ENCODE peak calls at places on chromosomes 16 and 17, in five cellular contexts. One of them, this sample, is unnamed.

GRCh38 chr16:68379472-68380347 is 68.6 kb downstream of the SMPD3 start:
- DNase-seq in testis: no peak
- DNase-seq in cardiac muscle cell: no peak
- DNase-seq in lower leg skin: no peak
- DNase-seq in MM.1S: no peak
- DNase-seq in this sample: peak; percentile 95

GRCh38 chr16:4323845-4324478 is 8.1 kb downstream of the GLIS2 start:
- DNase-seq in testis: peak; percentile 63
- DNase-seq in cardiac muscle cell: peak; percentile 77
- DNase-seq in lower leg skin: no peak
- DNase-seq in MM.1S: no peak
- DNase-seq in this sample: no peak

GRCh38 chr16:67608367-67608766 is 36.6 kb upstream of the CARMIL2 start:
- DNase-seq in testis: no peak
- DNase-seq in cardiac muscle cell: no peak
- DNase-seq in lower leg skin: no peak
- DNase-seq in MM.1S: no peak
- DNase-seq in this sample: no peak

GRCh38 chr17:80678621-80679020 is 134.0 kb downstream of the RPTOR start:
- DNase-seq in testis: no peak
- DNase-seq in cardiac muscle cell: peak; percentile 56
- DNase-seq in lower leg skin: no peak
- DNase-seq in MM.1S: no peak
- DNase-seq in this sample: no peak

GRCh38 chr17:2695961-2696760 is 15.4 kb downstream of the CLUH start:
- DNase-seq in testis: peak; percentile 12
- DNase-seq in cardiac muscle cell: no peak
- DNase-seq in lower leg skin: no peak
- DNase-seq in MM.1S: no peak
- DNase-seq in this sample: no peak

GRCh38 chr17:83182620-83183063 is 103.2 kb downstream of the METRNL start:
- DNase-seq in testis: peak; percentile 59
- DNase-seq in cardiac muscle cell: no peak
- DNase-seq in lower leg skin: peak; percentile 83
- DNase-seq in MM.1S: no peak
- DNase-seq in this sample: no peak

GRCh38 chr17:39939031-39939430 is 11.5 kb downstream of the LRRC3C start:
- DNase-seq in testis: no peak
- DNase-seq in cardiac muscle cell: no peak
- DNase-seq in lower leg skin: no peak
- DNase-seq in MM.1S: no peak
- DNase-seq in this sample: no peak

GRCh38 chr17:36600936-36601302 is 464 bp upstream of the MRM1 start:
- DNase-seq in testis: peak; percentile 25
- DNase-seq in cardiac muscle cell: no peak
- DNase-seq in lower leg skin: no peak
- DNase-seq in MM.1S: peak; percentile 15
- DNase-seq in this sample: peak; percentile 29

GRCh38 chr16:65531475-65531874 is 409.6 kb upstream of the CDH11 start:
- DNase-seq in testis: no peak
- DNase-seq in cardiac muscle cell: no peak
- DNase-seq in lower leg skin: no peak
- DNase-seq in MM.1S: no peak
- DNase-seq in this sample: no peak

GRCh38 chr17:79482719-79483118 is 128.1 kb downstream of the RBFOX3 start:
- DNase-seq in testis: no peak
- DNase-seq in cardiac muscle cell: no peak
- DNase-seq in lower leg skin: no peak
- DNase-seq in MM.1S: no peak
- DNase-seq in this sample: no peak

GRCh38 chr17:79800325-79801155 is 3.7 kb upstream of the CBX8 start:
- DNase-seq in testis: no peak
- DNase-seq in cardiac muscle cell: peak; percentile 63
- DNase-seq in lower leg skin: no peak
- DNase-seq in MM.1S: no peak
- DNase-seq in this sample: peak; percentile 62

GRCh38 chr16:13953501-13953900 is 33.5 kb downstream of the ERCC4 start:
- DNase-seq in testis: no peak
- DNase-seq in cardiac muscle cell: no peak
- DNase-seq in lower leg skin: no peak
- DNase-seq in MM.1S: no peak
- DNase-seq in this sample: no peak

GRCh38 chr17:73304438-73304837 is 7.4 kb downstream of the CDC42EP4 start:
- DNase-seq in testis: no peak
- DNase-seq in cardiac muscle cell: no peak
- DNase-seq in lower leg skin: no peak
- DNase-seq in MM.1S: no peak
- DNase-seq in this sample: no peak

GRCh38 chr17:64262422-64263260 is at the start of gene TEX2:
- DNase-seq in testis: peak; percentile 50
- DNase-seq in cardiac muscle cell: peak; percentile 20
- DNase-seq in lower leg skin: peak; percentile 43
- DNase-seq in MM.1S: peak; percentile 56
- DNase-seq in this sample: peak; percentile 45

GRCh38 chr16:10762336-10762995 is 18.8 kb downstream of the NUBP1 start:
- DNase-seq in testis: peak; percentile 22
- DNase-seq in cardiac muscle cell: no peak
- DNase-seq in lower leg skin: no peak
- DNase-seq in MM.1S: no peak
- DNase-seq in this sample: no peak

GRCh38 chr17:15403276-15403939 is 62.0 kb upstream of the TEKT3 start:
- DNase-seq in testis: no peak
- DNase-seq in cardiac muscle cell: no peak
- DNase-seq in lower leg skin: no peak
- DNase-seq in MM.1S: no peak
- DNase-seq in this sample: no peak

GRCh38 chr16:67664258-67664657 is 2.3 kb downstream of the ENKD1 start:
- DNase-seq in testis: no peak
- DNase-seq in cardiac muscle cell: no peak
- DNase-seq in lower leg skin: no peak
- DNase-seq in MM.1S: no peak
- DNase-seq in this sample: no peak

DNA sequence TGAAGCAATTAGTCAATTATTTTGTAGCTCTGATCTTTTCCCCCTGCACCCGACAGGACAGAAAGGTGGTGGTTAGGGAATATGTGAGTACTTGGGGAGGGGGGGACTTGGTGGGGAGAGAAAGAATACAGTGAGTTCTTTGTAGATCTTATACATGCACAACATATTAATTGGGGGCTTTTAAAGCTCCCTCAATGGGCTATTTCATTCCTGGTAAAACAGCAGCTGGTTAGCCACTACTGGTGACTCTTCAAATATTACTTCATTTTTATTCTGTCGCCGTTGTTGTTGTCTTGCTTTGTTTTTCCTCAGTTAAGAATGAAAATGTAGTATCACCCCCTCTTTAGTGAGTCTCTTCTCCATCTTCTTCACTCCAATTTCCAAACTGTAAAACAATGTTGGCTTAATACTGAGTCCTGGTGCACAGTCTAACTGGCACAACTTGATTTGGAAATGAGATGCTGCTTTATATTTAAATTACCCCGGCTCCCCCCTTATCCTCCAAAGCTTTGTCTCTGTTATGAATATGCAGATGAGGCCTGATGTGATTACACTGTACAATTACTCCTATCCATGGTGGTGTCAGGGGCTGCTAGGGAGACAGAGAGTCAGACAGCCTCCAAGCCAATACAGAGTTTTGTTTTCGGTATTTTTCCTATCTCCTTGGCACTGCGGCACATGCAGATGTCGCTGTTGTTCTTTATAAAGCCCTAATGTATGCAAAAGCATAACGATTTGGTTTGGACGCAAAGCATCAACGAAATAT is 256.8 kb upstream of the PMFBP1 start:
- DNase-seq in testis: no peak
- DNase-seq in cardiac muscle cell: no peak
- DNase-seq in lower leg skin: no peak
- DNase-seq in MM.1S: no peak
- DNase-seq in this sample: no peak
- H3K4me3 ChIP-seq in testis: no peak overlapping the region
- H3K4me3 ChIP-seq in cardiac muscle cell: no peak overlapping the region
- H3K4me3 ChIP-seq in lower leg skin: no peak overlapping the region
- H3K4me3 ChIP-seq in MM.1S: no peak overlapping the region
- H3K4me3 ChIP-seq in this sample: no peak overlapping the region

GRCh38 chr16:86565644-86566511 is 751 bp upstream of the FOXC2 start:
- DNase-seq in testis: no peak
- DNase-seq in cardiac muscle cell: no peak
- DNase-seq in lower leg skin: no peak
- DNase-seq in MM.1S: no peak
- DNase-seq in this sample: no peak

GRCh38 chr16:86567701-86568571 is 1.3 kb downstream of the FOXC2 start:
- DNase-seq in testis: no peak
- DNase-seq in cardiac muscle cell: peak; percentile 62
- DNase-seq in lower leg skin: no peak
- DNase-seq in MM.1S: no peak
- DNase-seq in this sample: no peak

GRCh38 chr16:86568677-86569623 is 2.3 kb downstream of the FOXC2 start:
- DNase-seq in testis: no peak
- DNase-seq in cardiac muscle cell: no peak
- DNase-seq in lower leg skin: no peak
- DNase-seq in MM.1S: no peak
- DNase-seq in this sample: no peak

GRCh38 chr16:86566601-86566965 is at the start of gene FOXC2:
- DNase-seq in testis: peak; percentile 91
- DNase-seq in cardiac muscle cell: peak; percentile 95
- DNase-seq in lower leg skin: peak; percentile 63
- DNase-seq in MM.1S: no peak
- DNase-seq in this sample: no peak

GRCh38 chr16:86566966-86567700 is 504 bp downstream of the FOXC2 start:
- DNase-seq in testis: no peak
- DNase-seq in cardiac muscle cell: peak; percentile 65
- DNase-seq in lower leg skin: no peak
- DNase-seq in MM.1S: no peak
- DNase-seq in this sample: no peak
- H3K4me3 ChIP-seq in testis: peak overlapping the region; percentile 54
- H3K4me3 ChIP-seq in cardiac muscle cell: peak overlapping the region; percentile 76
- H3K4me3 ChIP-seq in lower leg skin: no peak overlapping the region
- H3K4me3 ChIP-seq in MM.1S: no peak overlapping the region
- H3K4me3 ChIP-seq in this sample: no peak overlapping the region

GRCh38 chr16:83011101-83011720 is 384.4 kb downstream of the CDH13 start:
- DNase-seq in testis: no peak
- DNase-seq in cardiac muscle cell: no peak
- DNase-seq in lower leg skin: no peak
- DNase-seq in MM.1S: no peak
- DNase-seq in this sample: no peak

GRCh38 chr16:83015871-83016270 is 389.1 kb downstream of the CDH13 start:
- DNase-seq in testis: no peak
- DNase-seq in cardiac muscle cell: no peak
- DNase-seq in lower leg skin: no peak
- DNase-seq in MM.1S: no peak
- DNase-seq in this sample: no peak

GRCh38 chr16:83013071-83013470 is 386.3 kb downstream of the CDH13 start:
- DNase-seq in testis: no peak
- DNase-seq in cardiac muscle cell: no peak
- DNase-seq in lower leg skin: no peak
- DNase-seq in MM.1S: no peak
- DNase-seq in this sample: no peak

GRCh38 chr16:83011939-83012338 is 385.2 kb downstream of the CDH13 start:
- DNase-seq in testis: no peak
- DNase-seq in cardiac muscle cell: no peak
- DNase-seq in lower leg skin: no peak
- DNase-seq in MM.1S: no peak
- DNase-seq in this sample: no peak
- H3K4me3 ChIP-seq in testis: no peak overlapping the region
- H3K4me3 ChIP-seq in cardiac muscle cell: no peak overlapping the region
- H3K4me3 ChIP-seq in lower leg skin: no peak overlapping the region
- H3K4me3 ChIP-seq in MM.1S: no peak overlapping the region
- H3K4me3 ChIP-seq in this sample: no peak overlapping the region

GRCh38 chr16:89052191-89052787 is 41.4 kb upstream of the ACSF3 start:
- DNase-seq in testis: no peak
- DNase-seq in cardiac muscle cell: no peak
- DNase-seq in lower leg skin: no peak
- DNase-seq in MM.1S: no peak
- DNase-seq in this sample: no peak
- H3K4me3 ChIP-seq in testis: no peak overlapping the region
- H3K4me3 ChIP-seq in cardiac muscle cell: no peak overlapping the region
- H3K4me3 ChIP-seq in lower leg skin: peak overlapping the region; percentile 7
- H3K4me3 ChIP-seq in MM.1S: no peak overlapping the region
- H3K4me3 ChIP-seq in this sample: no peak overlapping the region

DNA sequence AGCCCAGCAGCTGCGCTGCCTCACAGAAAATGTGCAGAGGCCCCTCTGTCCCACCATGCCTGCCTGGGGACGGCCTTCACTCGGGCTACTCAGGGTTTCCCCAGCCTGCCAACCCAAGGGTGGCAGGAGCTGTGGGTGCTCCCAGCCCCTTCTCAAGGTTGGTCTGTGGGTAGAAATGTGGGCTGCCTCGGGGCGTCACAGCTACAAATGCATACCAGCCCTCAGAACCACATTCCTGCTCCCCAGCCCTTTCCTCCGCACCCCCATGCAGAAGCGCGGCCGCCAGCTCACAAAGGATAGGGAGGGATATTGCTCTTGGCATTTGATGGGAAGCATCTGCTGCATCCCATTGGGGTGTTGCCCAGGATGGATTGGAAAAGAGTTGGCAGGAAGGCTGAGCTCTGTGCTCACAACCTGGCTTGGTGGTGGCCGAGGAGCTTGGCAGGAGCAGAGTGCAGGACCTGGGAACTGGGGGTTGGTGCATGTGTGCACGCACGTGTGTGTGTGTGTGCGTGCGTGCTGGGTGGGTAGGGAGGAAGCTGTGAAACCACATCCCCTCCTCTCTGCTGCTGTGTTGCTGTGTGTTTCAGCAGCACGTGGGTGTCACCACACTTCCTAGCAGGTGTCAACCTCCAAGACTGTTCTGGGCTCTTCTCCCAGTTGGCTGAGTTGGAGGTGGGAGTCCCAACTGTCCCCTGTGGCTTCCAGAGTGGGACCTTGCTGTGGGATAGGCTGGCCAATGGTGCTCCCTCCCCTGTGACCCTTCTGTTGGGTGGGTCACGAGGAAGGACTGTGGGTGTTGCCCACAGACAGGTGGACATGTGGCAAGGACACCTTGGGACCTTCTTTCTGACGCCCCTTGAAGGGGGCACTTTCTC is 304.5 kb downstream of the SEC14L1 start:
- DNase-seq in testis: no peak
- DNase-seq in cardiac muscle cell: peak; percentile 84
- DNase-seq in lower leg skin: no peak
- DNase-seq in MM.1S: peak; percentile 87
- DNase-seq in this sample: peak; percentile 99
- H3K4me3 ChIP-seq in testis: no peak overlapping the region
- H3K4me3 ChIP-seq in cardiac muscle cell: no peak overlapping the region
- H3K4me3 ChIP-seq in lower leg skin: no peak overlapping the region
- H3K4me3 ChIP-seq in MM.1S: peak overlapping the region; percentile 19
- H3K4me3 ChIP-seq in this sample: peak overlapping the region; percentile 38